ENCODE peak calls at places on chromosomes 5 and 9, in five cellular contexts. One of them, this sample, is unnamed.

GRCh38 chr5:1907616-1908015 is 24.9 kb upstream of the IRX4 start:
- DNase-seq in endodermal cell: peak; percentile 32
- DNase-seq in astrocyte: no peak
- DNase-seq in A549: no peak
- DNase-seq in AG10803: no peak
- DNase-seq in this sample: no peak

GRCh38 chr9:91253488-91253887 is 108.2 kb downstream of the AUH start:
- DNase-seq in endodermal cell: no peak
- DNase-seq in astrocyte: no peak
- DNase-seq in A549: peak; percentile 10
- DNase-seq in AG10803: no peak
- DNase-seq in this sample: peak; percentile 38

GRCh38 chr9:87428659-87429058 is 69.0 kb upstream of the DAPK1 start:
- DNase-seq in endodermal cell: no peak
- DNase-seq in astrocyte: no peak
- DNase-seq in A549: no peak
- DNase-seq in AG10803: no peak
- DNase-seq in this sample: no peak

GRCh38 chr5:133846478-133847226 is 121.8 kb downstream of the C5orf15 start:
- DNase-seq in endodermal cell: no peak
- DNase-seq in astrocyte: no peak
- DNase-seq in A549: no peak
- DNase-seq in AG10803: no peak
- DNase-seq in this sample: no peak

GRCh38 chr9:126702501-126703329 is 89.0 kb downstream of the LMX1B start:
- DNase-seq in endodermal cell: peak; percentile 93
- DNase-seq in astrocyte: no peak
- DNase-seq in A549: peak; percentile 50
- DNase-seq in AG10803: no peak
- DNase-seq in this sample: no peak

GRCh38 chr5:5787366-5787765 is 364.9 kb downstream of the ICE1 start:
- DNase-seq in endodermal cell: no peak
- DNase-seq in astrocyte: no peak
- DNase-seq in A549: no peak
- DNase-seq in AG10803: no peak
- DNase-seq in this sample: no peak

GRCh38 chr9:93808115-93809029 is 146.8 kb downstream of the BARX1 start:
- DNase-seq in endodermal cell: no peak
- DNase-seq in astrocyte: no peak
- DNase-seq in A549: no peak
- DNase-seq in AG10803: no peak
- DNase-seq in this sample: no peak

GRCh38 chr5:82512025-82512424 is 233.9 kb upstream of the RPS23 start:
- DNase-seq in endodermal cell: no peak
- DNase-seq in astrocyte: no peak
- DNase-seq in A549: no peak
- DNase-seq in AG10803: no peak
- DNase-seq in this sample: peak; percentile 38

GRCh38 chr9:79353856-79354520 is 217.8 kb upstream of the TLE4 start:
- DNase-seq in endodermal cell: no peak
- DNase-seq in astrocyte: peak; percentile 89
- DNase-seq in A549: peak; percentile 5
- DNase-seq in AG10803: peak; percentile 50
- DNase-seq in this sample: peak; percentile 64

GRCh38 chr5:80255425-80255751 is 460 bp downstream of the SERINC5 start:
- DNase-seq in endodermal cell: peak; percentile 81
- DNase-seq in astrocyte: peak; percentile 52
- DNase-seq in A549: peak; percentile 72
- DNase-seq in AG10803: peak; percentile 52
- DNase-seq in this sample: peak; percentile 65

GRCh38 chr5:32710335-32710858 is 724 bp upstream of the NPR3 start:
- DNase-seq in endodermal cell: peak; percentile 76
- DNase-seq in astrocyte: no peak
- DNase-seq in A549: peak; percentile 66
- DNase-seq in AG10803: no peak
- DNase-seq in this sample: no peak

GRCh38 chr5:58666141-58666540 is 83.3 kb downstream of the RAB3C start:
- DNase-seq in endodermal cell: no peak
- DNase-seq in astrocyte: no peak
- DNase-seq in A549: no peak
- DNase-seq in AG10803: no peak
- DNase-seq in this sample: no peak

GRCh38 chr5:87539839-87540238 is 127.1 kb upstream of the CCNH start:
- DNase-seq in endodermal cell: no peak
- DNase-seq in astrocyte: no peak
- DNase-seq in A549: no peak
- DNase-seq in AG10803: no peak
- DNase-seq in this sample: no peak

GRCh38 chr5:76401801-76402250 is 1.3 kb upstream of the IQGAP2 start:
- DNase-seq in endodermal cell: no peak
- DNase-seq in astrocyte: no peak
- DNase-seq in A549: no peak
- DNase-seq in AG10803: no peak
- DNase-seq in this sample: no peak

GRCh38 chr5:1522601-1523479 is 920 bp downstream of the LPCAT1 start:
- DNase-seq in endodermal cell: peak; percentile 68
- DNase-seq in astrocyte: no peak
- DNase-seq in A549: no peak
- DNase-seq in AG10803: no peak
- DNase-seq in this sample: peak; percentile 28

GRCh38 chr5:154826-155225 is 36.5 kb upstream of the LRRC14B start:
- DNase-seq in endodermal cell: no peak
- DNase-seq in astrocyte: no peak
- DNase-seq in A549: no peak
- DNase-seq in AG10803: no peak
- DNase-seq in this sample: no peak

GRCh38 chr5:43020294-43020711 is 19.8 kb downstream of the ANXA2R start:
- DNase-seq in endodermal cell: peak; percentile 77
- DNase-seq in astrocyte: peak; percentile 61
- DNase-seq in A549: no peak
- DNase-seq in AG10803: no peak
- DNase-seq in this sample: no peak

GRCh38 chr5:43016217-43016779 is 23.8 kb downstream of the ANXA2R start:
- DNase-seq in endodermal cell: peak; percentile 60
- DNase-seq in astrocyte: peak; percentile 36
- DNase-seq in A549: no peak
- DNase-seq in AG10803: no peak
- DNase-seq in this sample: no peak

GRCh38 chr5:43019615-43020293 is 20.4 kb downstream of the ANXA2R start:
- DNase-seq in endodermal cell: peak; percentile 90
- DNase-seq in astrocyte: peak; percentile 87
- DNase-seq in A549: peak; percentile 51
- DNase-seq in AG10803: peak; percentile 68
- DNase-seq in this sample: peak; percentile 92

GRCh38 chr5:43019293-43019614 is 20.9 kb downstream of the ANXA2R start:
- DNase-seq in endodermal cell: no peak
- DNase-seq in astrocyte: no peak
- DNase-seq in A549: no peak
- DNase-seq in AG10803: no peak
- DNase-seq in this sample: no peak

GRCh38 chr5:43017438-43017820 is 22.7 kb downstream of the ANXA2R start:
- DNase-seq in endodermal cell: peak; percentile 77
- DNase-seq in astrocyte: no peak
- DNase-seq in A549: no peak
- DNase-seq in AG10803: no peak
- DNase-seq in this sample: peak; percentile 51
- TF ChIP-seq CTCF in endodermal cell: peak; percentile 9
- TF ChIP-seq CTCF in astrocyte: no peak
- TF ChIP-seq CTCF in A549: no peak
- TF ChIP-seq CTCF in AG10803: no peak
- TF ChIP-seq CTCF in this sample: peak; percentile 3

GRCh38 chr9:3758816-3759576 is 233.2 kb upstream of the RFX3 start:
- DNase-seq in endodermal cell: no peak
- DNase-seq in astrocyte: no peak
- DNase-seq in A549: no peak
- DNase-seq in AG10803: peak; percentile 26
- DNase-seq in this sample: peak; percentile 55

GRCh38 chr9:3756071-3756470 is 230.3 kb upstream of the RFX3 start:
- DNase-seq in endodermal cell: no peak
- DNase-seq in astrocyte: no peak
- DNase-seq in A549: no peak
- DNase-seq in AG10803: no peak
- DNase-seq in this sample: no peak

GRCh38 chr9:3762076-3762475 is 236.3 kb upstream of the RFX3 start:
- DNase-seq in endodermal cell: no peak
- DNase-seq in astrocyte: no peak
- DNase-seq in A549: no peak
- DNase-seq in AG10803: no peak
- DNase-seq in this sample: no peak

DNA sequence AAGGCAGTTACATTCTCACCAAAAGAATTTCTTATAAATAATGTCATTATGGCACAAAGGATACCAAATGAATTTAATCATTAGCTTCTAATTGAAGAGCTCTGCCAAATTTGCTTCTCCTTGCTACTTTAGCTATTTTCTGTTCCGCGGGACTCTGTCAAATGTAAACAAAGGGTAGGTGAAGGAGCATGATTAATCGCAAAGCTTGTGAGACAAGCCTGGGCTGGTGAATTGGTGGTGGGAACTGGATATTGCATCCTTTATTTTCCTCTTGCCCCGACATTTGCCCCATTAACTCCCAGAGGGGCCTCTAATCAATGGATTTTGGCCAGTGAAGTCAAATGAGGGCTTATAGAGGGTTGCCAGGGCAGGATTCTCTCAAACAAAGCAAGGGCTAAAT is 234.2 kb upstream of the RFX3 start:
- DNase-seq in endodermal cell: no peak
- DNase-seq in astrocyte: peak; percentile 41
- DNase-seq in A549: no peak
- DNase-seq in AG10803: no peak
- DNase-seq in this sample: peak; percentile 41
- H3K4me3 ChIP-seq in endodermal cell: no peak overlapping the region
- H3K4me3 ChIP-seq in astrocyte: no peak overlapping the region
- H3K4me3 ChIP-seq in A549: no peak overlapping the region
- H3K4me3 ChIP-seq in AG10803: no peak overlapping the region
- H3K4me3 ChIP-seq in this sample: no peak overlapping the region

GRCh38 chr5:139384591-139385051 is 1.5 kb upstream of the SLC23A1 start:
- DNase-seq in endodermal cell: no peak
- DNase-seq in astrocyte: no peak
- DNase-seq in A549: no peak
- DNase-seq in AG10803: no peak
- DNase-seq in this sample: no peak

GRCh38 chr5:139383275-139383992 is at the start of gene SLC23A1:
- DNase-seq in endodermal cell: peak; percentile 49
- DNase-seq in astrocyte: no peak
- DNase-seq in A549: peak; percentile 61
- DNase-seq in AG10803: peak; percentile 46
- DNase-seq in this sample: no peak

GRCh38 chr5:139386039-139386438 is 2.9 kb upstream of the SLC23A1 start:
- DNase-seq in endodermal cell: no peak
- DNase-seq in astrocyte: no peak
- DNase-seq in A549: no peak
- DNase-seq in AG10803: no peak
- DNase-seq in this sample: no peak

GRCh38 chr5:139383993-139384590 is 995 bp upstream of the SLC23A1 start:
- DNase-seq in endodermal cell: peak; percentile 38
- DNase-seq in astrocyte: no peak
- DNase-seq in A549: no peak
- DNase-seq in AG10803: no peak
- DNase-seq in this sample: no peak

GRCh38 chr5:139385061-139385889 is 2.2 kb upstream of the SLC23A1 start:
- DNase-seq in endodermal cell: peak; percentile 45
- DNase-seq in astrocyte: no peak
- DNase-seq in A549: no peak
- DNase-seq in AG10803: no peak
- DNase-seq in this sample: no peak
- TF ChIP-seq CTCF in endodermal cell: peak; percentile 50
- TF ChIP-seq CTCF in astrocyte: no peak
- TF ChIP-seq CTCF in A549: no peak
- TF ChIP-seq CTCF in AG10803: peak; percentile 18
- TF ChIP-seq CTCF in this sample: no peak

GRCh38 chr5:172732201-172732865 is 38.7 kb downstream of the DUSP1 start:
- DNase-seq in endodermal cell: no peak
- DNase-seq in astrocyte: no peak
- DNase-seq in A549: no peak
- DNase-seq in AG10803: no peak
- DNase-seq in this sample: no peak
- H3K4me3 ChIP-seq in endodermal cell: no peak overlapping the region
- H3K4me3 ChIP-seq in astrocyte: no peak overlapping the region
- H3K4me3 ChIP-seq in A549: no peak overlapping the region
- H3K4me3 ChIP-seq in AG10803: no peak overlapping the region
- H3K4me3 ChIP-seq in this sample: no peak overlapping the region

DNA sequence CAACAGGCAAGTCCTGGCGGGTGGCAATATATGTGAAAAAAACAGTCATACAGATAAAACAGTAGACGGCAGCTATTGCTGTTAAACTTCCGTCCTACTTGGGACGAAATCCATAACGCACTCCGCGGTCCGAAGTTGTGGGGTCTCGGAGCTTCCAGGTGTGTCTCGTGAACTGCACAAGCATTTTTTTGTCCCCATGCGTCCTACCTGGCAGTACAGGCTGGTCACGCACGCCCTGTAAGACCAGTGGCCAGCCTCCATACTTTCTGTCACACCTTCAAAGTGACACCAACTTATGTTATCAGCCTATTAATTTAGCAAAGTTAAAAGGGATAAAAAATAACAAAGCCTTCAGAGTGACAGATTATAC is 51.3 kb downstream of the TGFBI start:
- DNase-seq in endodermal cell: no peak
- DNase-seq in astrocyte: no peak
- DNase-seq in A549: no peak
- DNase-seq in AG10803: no peak
- DNase-seq in this sample: no peak
- TF ChIP-seq CTCF in endodermal cell: no peak
- TF ChIP-seq CTCF in astrocyte: no peak
- TF ChIP-seq CTCF in A549: no peak
- TF ChIP-seq CTCF in AG10803: no peak
- TF ChIP-seq CTCF in this sample: no peak

This sample was measured in choroid plexus epithelial cell.